ENCODE peak calls at places on chromosomes 7 and 10, in nine cellular contexts. A is Caco-2, W is adrenal gland, G is type B pancreatic cell, Q is AG09309, K is RWPE2, S is endothelial cell, J is GM20000, T is cardiac muscle cell. X is an unnamed sample.

GRCh38 chr7:140673770-140674155 is 1.0 kb downstream of the ADCK2 start:
- DNase-seq in A (no peak), Q (no peak), G (no peak), T (no peak), K (no peak), J (no peak), S (no peak), W (no peak), X (no peak)

GRCh38 chr7:35905555-35905954 is 104.7 kb downstream of the SEPTIN7 start:
- DNase-seq in A (no peak), W (peak; percentile 10), K (no peak), Q (no peak), S (no peak), G (no peak), J (no peak), T (peak; percentile 19), X (no peak)

GRCh38 chr7:2016021-2016631 is 216.6 kb downstream of the MAD1L1 start:
- DNase-seq in G (peak; percentile 62), Q (no peak), J (no peak), W (peak; percentile 5), K (peak; percentile 62), A (no peak), S (no peak), T (no peak), X (no peak)

GRCh38 chr7:35254496-35255416 is 856 bp upstream of the TBX20 start:
- DNase-seq in T (peak; percentile 74), W (no peak), A (no peak), Q (no peak), J (no peak), K (no peak), G (no peak), S (peak; percentile 12), X (no peak)

GRCh38 chr10:88107296-88107695 is 243.9 kb downstream of the PTEN start:
- DNase-seq in G (no peak), J (no peak), W (no peak), S (no peak), A (no peak), K (no peak), Q (no peak), T (no peak), X (no peak)

GRCh38 chr10:7565871-7566270 is 100.9 kb downstream of the ITIH5 start:
- DNase-seq in G (no peak), A (no peak), T (no peak), S (no peak), K (no peak), J (no peak), W (no peak), Q (no peak), X (no peak)

GRCh38 chr10:73850863-73851461 is 23.4 kb downstream of the CAMK2G start:
- DNase-seq in Q (peak; percentile 97), S (no peak), G (no peak), T (peak; percentile 89), J (no peak), K (no peak), W (no peak), A (peak; percentile 37), X (peak; percentile 91)

GRCh38 chr10:20091698-20092097 is 275.5 kb downstream of the PLXDC2 start:
- DNase-seq in W (no peak), J (no peak), Q (no peak), G (no peak), A (no peak), S (no peak), T (no peak), K (no peak), X (no peak)

GRCh38 chr10:89537361-89537760 is 2.0 kb upstream of the SLC16A12 start:
- DNase-seq in A (no peak), K (no peak), J (peak; percentile 20), Q (no peak), T (no peak), G (no peak), W (no peak), S (no peak), X (no peak)

GRCh38 chr10:116947838-116948529 is 57.0 kb downstream of the SHTN1 start:
- DNase-seq in G (no peak), Q (no peak), K (no peak), T (peak; percentile 39), S (peak; percentile 13), W (peak; percentile 14), J (no peak), A (peak; percentile 21), X (no peak)

GRCh38 chr10:30542001-30542861 is 87.3 kb downstream of the LYZL2 start:
- DNase-seq in S (no peak), Q (no peak), T (peak; percentile 35), G (no peak), K (no peak), W (peak; percentile 82), J (peak; percentile 34), A (no peak), X (no peak)

GRCh38 chr10:126458453-126458852 is 70.2 kb upstream of the ADAM12 start:
- DNase-seq in W (no peak), J (no peak), G (no peak), Q (no peak), T (peak; percentile 55), S (no peak), K (no peak), A (no peak), X (peak; percentile 53)
- TF ChIP-seq CTCF in W (no peak), J (no peak), G (no peak), Q (no peak), T (no peak), S (no peak), K (no peak), A (no peak), X (no peak)

DNA sequence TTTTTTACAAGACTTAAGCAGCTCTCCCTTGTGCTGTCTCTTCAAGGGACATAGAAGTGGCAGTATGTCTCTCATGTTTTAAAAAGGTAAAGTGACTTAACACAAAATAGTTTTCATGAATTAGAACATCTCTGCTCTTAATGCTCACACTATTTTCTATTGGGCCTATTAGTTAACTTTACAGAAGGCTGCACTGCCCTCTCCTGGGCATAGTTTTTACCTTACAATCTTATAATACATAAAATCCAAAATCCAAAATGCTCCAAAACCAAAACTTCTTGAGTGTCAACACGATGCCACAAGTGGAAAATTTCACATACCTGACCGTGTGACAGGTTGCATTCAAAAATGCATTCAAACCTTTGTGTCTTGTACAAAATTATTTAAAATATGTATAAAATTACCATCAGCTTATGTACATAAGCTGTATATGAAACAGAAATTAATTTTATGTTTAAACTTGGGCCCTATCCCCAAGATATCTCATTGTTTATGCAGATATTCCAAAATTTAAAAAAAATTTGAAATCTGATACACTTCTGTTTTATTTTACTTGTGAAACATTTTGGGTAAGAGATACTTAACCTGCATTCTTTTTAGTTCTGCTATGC is 25.8 kb downstream of the TES start:
- DNase-seq in A (peak; percentile 47), S (peak; percentile 33), J (peak; percentile 36), W (peak; percentile 47), T (peak; percentile 72), Q (no peak), G (no peak), K (no peak), X (no peak)
- TF ChIP-seq CTCF in A (peak; percentile 57), S (peak; percentile 66), J (no peak), W (peak; percentile 64), T (peak; percentile 46), Q (peak; percentile 45), G (peak; percentile 84), K (peak; percentile 81), X (peak; percentile 74)

DNA sequence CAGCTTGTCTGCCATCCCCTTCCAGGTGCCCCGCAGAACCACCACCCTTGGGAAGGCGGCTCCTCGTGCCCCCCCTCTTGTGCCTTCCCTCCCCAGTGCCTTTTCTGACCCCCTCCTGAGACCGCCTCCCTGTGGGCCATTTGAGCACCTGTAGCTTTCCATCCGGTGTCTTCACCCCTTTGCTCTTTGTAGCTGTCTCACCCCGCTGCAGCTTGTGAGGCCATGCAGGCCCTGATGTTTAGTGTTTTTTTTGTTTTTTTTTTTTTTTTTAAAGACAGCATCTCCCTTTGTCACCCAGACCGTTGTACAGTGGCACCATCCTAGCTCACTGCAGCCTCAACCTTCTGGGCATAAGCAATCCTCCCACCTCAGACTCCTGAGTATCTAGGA is 52.5 kb downstream of the CUX1 start:
- DNase-seq in J (no peak), T (no peak), W (no peak), G (no peak), S (no peak), Q (no peak), A (no peak), K (no peak), X (no peak)
- TF ChIP-seq CTCF in J (no peak), T (no peak), W (no peak), G (no peak), S (no peak), Q (no peak), A (no peak), K (no peak), X (no peak)

DNA sequence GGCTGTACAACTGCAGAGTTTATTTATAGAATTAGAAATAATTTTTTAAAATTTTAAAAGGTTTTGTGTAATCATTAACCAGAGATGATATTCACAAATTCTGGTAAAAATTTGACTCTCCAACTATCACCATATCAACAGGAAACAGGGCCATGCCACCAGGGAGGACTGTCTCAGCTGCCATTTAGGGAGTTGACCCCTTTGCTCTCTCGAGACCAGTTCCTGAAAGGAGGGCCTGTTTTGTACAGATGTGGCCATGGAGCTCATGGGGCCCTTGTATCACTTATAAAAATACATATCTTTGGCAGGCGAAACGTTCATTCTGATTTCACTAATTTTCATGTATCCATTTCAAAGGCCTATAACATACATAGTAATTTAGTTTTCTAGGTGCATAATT is 20.3 kb downstream of the H2AZ2 start:
- DNase-seq in G (no peak), T (no peak), S (no peak), K (no peak), A (no peak), J (no peak), W (no peak), Q (no peak), X (peak; percentile 11)
- TF ChIP-seq CTCF in G (no peak), T (no peak), S (no peak), K (no peak), A (no peak), J (no peak), W (no peak), Q (no peak), X (no peak)

GRCh38 chr10:113518816-113519591 is 33.8 kb upstream of the HABP2 start:
- DNase-seq in W (no peak), S (no peak), Q (no peak), J (no peak), T (peak; percentile 13), K (no peak), A (no peak), G (no peak), X (no peak)

GRCh38 chr10:113519616-113520015 is 33.2 kb upstream of the HABP2 start:
- DNase-seq in K (no peak), G (no peak), W (no peak), Q (no peak), A (no peak), T (no peak), S (no peak), J (no peak), X (no peak)

GRCh38 chr10:113521482-113521795 is 31.4 kb upstream of the HABP2 start:
- DNase-seq in A (no peak), S (no peak), K (no peak), Q (no peak), G (no peak), J (no peak), T (no peak), W (no peak), X (no peak)

GRCh38 chr10:113522460-113522859 is 30.4 kb upstream of the HABP2 start:
- DNase-seq in W (no peak), T (no peak), Q (no peak), K (no peak), A (no peak), S (no peak), G (no peak), J (no peak), X (no peak)

GRCh38 chr10:113520606-113521481 is 32.0 kb upstream of the HABP2 start:
- DNase-seq in W (peak; percentile 79), G (no peak), T (peak; percentile 83), J (peak; percentile 69), K (no peak), Q (peak; percentile 69), A (peak; percentile 78), S (peak; percentile 71), X (peak; percentile 87)
- TF ChIP-seq CTCF in W (peak; percentile 98), G (peak; percentile 95), T (peak; percentile 99), J (peak; percentile 85), K (peak; percentile 95), Q (peak; percentile 100), A (peak; percentile 99), S (peak; percentile 95), X (peak; percentile 98)